ENCODE peak calls at places on chromosomes 16 and 17, in ten cellular contexts. Q, F, O, S, K, C, N, U, Z and X are unnamed samples.

GRCh38 chr17:41528959-41529353 is 848 bp upstream of the KRT19 start:
- DNase-seq in U (no peak), F (peak), S (no peak), N (no peak), K (peak), Z (no peak), C (no peak), Q (no peak), O (no peak), X (no peak)

GRCh38 chr16:68711421-68712139 is 25.5 kb upstream of the CDH1 start:
- DNase-seq in K (no peak), U (no peak), O (no peak), C (no peak), F (no peak), Z (no peak), Q (no peak), N (no peak), S (no peak), X (no peak)

GRCh38 chr17:79742951-79743476 is 12.3 kb downstream of the ENPP7 start:
- DNase-seq in C (no peak), U (no peak), N (no peak), Z (no peak), K (peak), S (no peak), F (no peak), O (no peak), Q (no peak), X (no peak)

GRCh38 chr17:73474370-73474988 is 162.7 kb upstream of the CDC42EP4 start:
- DNase-seq in Z (peak), N (peak), C (peak), S (peak), K (no peak), U (peak), F (peak), O (no peak), Q (peak), X (no peak)

GRCh38 chr16:12874135-12874534 is 27.3 kb upstream of the SHISA9 start:
- DNase-seq in O (no peak), U (no peak), K (no peak), C (peak), Z (no peak), N (peak), S (no peak), Q (no peak), F (no peak), X (no peak)

GRCh38 chr17:18038149-18038850 is 668 bp downstream of the ATPAF2 start:
- DNase-seq in Q (no peak), N (peak), C (peak), O (no peak), K (no peak), F (no peak), S (no peak), Z (no peak), U (no peak), X (no peak)

GRCh38 chr16:56822966-56823739 is 41.9 kb upstream of the SLC12A3 start:
- DNase-seq in Q (no peak), Z (no peak), U (no peak), K (no peak), S (no peak), C (no peak), F (no peak), N (no peak), O (no peak), X (no peak)

GRCh38 chr16:73143681-73144370 is 95.9 kb upstream of the ZFHX3 start:
- DNase-seq in O (no peak), F (no peak), N (peak), C (no peak), Z (no peak), S (no peak), Q (no peak), U (no peak), K (no peak), X (no peak)

GRCh38 chr16:82715160-82715559 is 88.4 kb downstream of the CDH13 start:
- DNase-seq in Q (no peak), S (no peak), K (no peak), C (no peak), N (no peak), U (no peak), O (no peak), F (no peak), Z (peak), X (no peak)

GRCh38 chr17:71084219-71084618 is 914.9 kb downstream of the KCNJ2 start:
- DNase-seq in O (no peak), S (peak), K (peak), C (peak), U (no peak), N (peak), Q (peak), Z (peak), F (peak), X (peak)

GRCh38 chr16:86578499-86579267 is at the start of gene FOXL1:
- DNase-seq in U (no peak), F (no peak), O (no peak), Z (no peak), S (peak), N (peak), C (no peak), Q (no peak), K (peak), X (no peak)

GRCh38 chr17:61574542-61575351 is 16.3 kb downstream of the NACA2 start:
- DNase-seq in N (peak), C (peak), U (peak), K (peak), F (peak), Q (peak), O (no peak), S (peak), Z (peak), X (peak)

GRCh38 chr17:19365499-19365817 is 2.9 kb upstream of the B9D1 start:
- DNase-seq in N (no peak), S (no peak), O (no peak), C (no peak), K (no peak), U (no peak), Z (no peak), Q (no peak), F (no peak), X (no peak)

GRCh38 chr16:65572156-65572555 is 450.3 kb upstream of the CDH11 start:
- DNase-seq in O (no peak), Z (no peak), U (no peak), K (no peak), F (no peak), S (peak), Q (no peak), C (no peak), N (peak), X (no peak)

GRCh38 chr17:77579131-77579530 is 379.4 kb upstream of the TNRC6C start:
- DNase-seq in U (no peak), C (no peak), K (no peak), Z (no peak), F (no peak), S (no peak), Q (no peak), O (no peak), N (no peak), X (no peak)

GRCh38 chr16:28303132-28303531 is 10.8 kb downstream of the SBK1 start:
- DNase-seq in Z (no peak), O (no peak), U (no peak), Q (no peak), C (no peak), N (no peak), F (no peak), S (no peak), K (no peak), X (no peak)

GRCh38 chr17:6079960-6080359 is 9.8 kb downstream of the WSCD1 start:
- DNase-seq in N (no peak), Z (no peak), F (no peak), O (no peak), K (no peak), Q (no peak), U (no peak), S (no peak), C (no peak), X (no peak)

GRCh38 chr17:8002646-8003593 is 505 bp downstream of the GUCY2D start:
- DNase-seq in Q (no peak), S (no peak), N (no peak), C (no peak), O (no peak), F (no peak), Z (no peak), K (peak), U (no peak), X (no peak)

GRCh38 chr17:27895110-27895895 is 2.1 kb upstream of the LYRM9 start:
- DNase-seq in U (no peak), S (no peak), O (no peak), Z (no peak), N (no peak), Q (no peak), F (no peak), K (no peak), C (no peak), X (no peak)

GRCh38 chr17:50207318-50207717 is 5.9 kb upstream of the COL1A1 start:
- DNase-seq in N (no peak), U (no peak), Z (no peak), Q (no peak), K (no peak), C (no peak), F (no peak), O (no peak), S (no peak), X (no peak)

GRCh38 chr16:75931043-75931442 is 204.8 kb upstream of the CPHXL start:
- DNase-seq in F (peak), Q (no peak), Z (no peak), K (no peak), C (no peak), S (peak), O (no peak), N (no peak), U (no peak), X (no peak)